ENCODE peak calls at places on chromosome 17, in six cellular contexts. D, G, T, P, J and O are unnamed samples.

GRCh38 chr17:524570-524969 is 172.0 kb upstream of the RPH3AL start:
- DNase-seq in J (no peak), D (no peak), P (no peak), T (no peak), G (no peak), O (no peak)

GRCh38 chr17:16918443-16918842 is 53.5 kb downstream of the TNFRSF13B start:
- DNase-seq in P (no peak), D (no peak), T (no peak), J (no peak), G (no peak), O (peak)

GRCh38 chr17:80885922-80886582 is 105.6 kb upstream of the CHMP6 start:
- DNase-seq in P (no peak), J (no peak), G (no peak), D (no peak), T (no peak), O (no peak)

GRCh38 chr17:66337866-66338472 is 35.6 kb downstream of the PRKCA start:
- DNase-seq in T (no peak), P (no peak), G (no peak), J (no peak), D (no peak), O (no peak)

GRCh38 chr17:8163978-8164814 is 1.4 kb upstream of the VAMP2 start:
- DNase-seq in D (no peak), T (no peak), P (no peak), J (peak), G (no peak), O (peak)

GRCh38 chr17:55067697-55068439 is 99.3 kb downstream of the STXBP4 start:
- DNase-seq in T (no peak), J (peak), D (no peak), P (no peak), G (no peak), O (no peak)

GRCh38 chr17:56913867-56914640 is at the start of gene TRIM25:
- DNase-seq in G (peak), T (peak), D (peak), P (peak), J (peak), O (peak)

GRCh38 chr17:52681486-52681885 is 523.0 kb upstream of the CA10 start:
- DNase-seq in P (no peak), T (no peak), J (no peak), D (no peak), G (no peak), O (no peak)

GRCh38 chr17:61214753-61215152 is 184.9 kb upstream of the TBX2 start:
- DNase-seq in G (no peak), D (no peak), J (no peak), P (no peak), T (no peak), O (no peak)

GRCh38 chr17:12928736-12929135 is 89.1 kb downstream of the ELAC2 start:
- DNase-seq in G (no peak), T (no peak), P (no peak), J (no peak), D (no peak), O (no peak)

GRCh38 chr17:4003131-4003500 is 38.9 kb upstream of the ATP2A3 start:
- DNase-seq in J (no peak), D (no peak), G (no peak), P (no peak), T (no peak), O (no peak)

GRCh38 chr17:79956853-79957252 is 78.8 kb downstream of the TBC1D16 start:
- DNase-seq in J (no peak), G (no peak), T (no peak), P (no peak), D (peak), O (no peak)

GRCh38 chr17:15744885-15745284 is 12.8 kb downstream of the TBC1D26 start:
- DNase-seq in P (no peak), D (peak), G (no peak), J (no peak), T (no peak), O (no peak)

GRCh38 chr17:3735515-3735914 is 11.8 kb downstream of the HASPIN start:
- DNase-seq in T (no peak), P (no peak), G (no peak), J (no peak), D (no peak), O (no peak)

GRCh38 chr17:50763716-50764450 is 3.4 kb downstream of the ANKRD40CL start:
- DNase-seq in T (no peak), P (no peak), J (no peak), D (no peak), G (no peak), O (peak)

GRCh38 chr17:47695664-47696376 is 1.9 kb downstream of the TBKBP1 start:
- DNase-seq in G (no peak), T (no peak), D (no peak), P (peak), J (no peak), O (no peak)

GRCh38 chr17:57902800-57903759 is 52.1 kb downstream of the CUEDC1 start:
- DNase-seq in T (peak), J (no peak), P (no peak), G (peak), D (no peak), O (peak)

DNA sequence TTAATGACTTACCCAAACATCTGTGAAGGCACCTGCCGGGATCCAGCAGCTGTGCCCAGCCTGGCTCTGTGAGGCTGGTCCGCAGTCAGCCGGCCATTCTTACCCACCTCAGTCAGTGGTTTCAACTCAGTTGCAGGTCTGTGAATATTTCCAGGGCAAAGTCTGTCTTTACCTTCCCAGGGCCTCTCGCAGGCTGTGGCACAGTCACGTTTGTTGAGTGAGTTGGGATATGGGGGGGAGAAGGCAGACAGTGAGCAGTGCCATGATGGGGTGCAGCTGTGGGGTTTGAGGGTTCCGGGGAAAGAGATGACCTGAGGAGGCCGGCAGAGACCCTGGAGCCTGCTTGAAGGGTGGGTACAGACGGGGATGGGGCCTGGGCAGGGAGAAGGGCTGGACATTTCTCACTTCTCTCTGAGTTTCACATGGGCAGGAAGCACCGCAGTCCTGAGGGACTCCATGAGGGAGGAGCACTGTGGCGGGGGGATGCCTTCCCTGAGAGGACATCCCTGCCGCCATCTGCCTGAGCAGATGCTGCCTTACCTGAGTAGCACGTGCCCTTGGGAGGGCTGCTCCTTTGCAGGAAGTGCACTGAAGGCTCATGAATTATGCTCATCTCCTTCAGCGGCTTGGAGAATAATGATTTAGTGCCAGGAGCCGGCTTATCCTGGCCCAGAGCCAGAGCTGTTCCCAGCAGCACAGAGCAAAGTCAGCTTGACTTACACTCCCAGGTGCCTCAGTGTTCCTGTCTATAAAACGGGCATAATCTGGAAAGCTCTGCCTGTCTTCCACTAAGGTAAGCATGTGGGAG is 48.1 kb downstream of the KSR1 start:
- DNase-seq in T (no peak), P (no peak), G (no peak), D (no peak), J (no peak), O (no peak)
- TF ChIP-seq JUND in T (no peak), P (no peak), G (no peak), D (no peak), J (no peak), O (no peak)

GRCh38 chr17:32342603-32343325 is 791 bp upstream of the C17orf75 start:
- DNase-seq in T (no peak), J (no peak), P (peak), D (no peak), G (no peak), O (no peak)
- TF ChIP-seq JUND in T (no peak), J (no peak), P (no peak), D (no peak), G (no peak), O (no peak)

DNA sequence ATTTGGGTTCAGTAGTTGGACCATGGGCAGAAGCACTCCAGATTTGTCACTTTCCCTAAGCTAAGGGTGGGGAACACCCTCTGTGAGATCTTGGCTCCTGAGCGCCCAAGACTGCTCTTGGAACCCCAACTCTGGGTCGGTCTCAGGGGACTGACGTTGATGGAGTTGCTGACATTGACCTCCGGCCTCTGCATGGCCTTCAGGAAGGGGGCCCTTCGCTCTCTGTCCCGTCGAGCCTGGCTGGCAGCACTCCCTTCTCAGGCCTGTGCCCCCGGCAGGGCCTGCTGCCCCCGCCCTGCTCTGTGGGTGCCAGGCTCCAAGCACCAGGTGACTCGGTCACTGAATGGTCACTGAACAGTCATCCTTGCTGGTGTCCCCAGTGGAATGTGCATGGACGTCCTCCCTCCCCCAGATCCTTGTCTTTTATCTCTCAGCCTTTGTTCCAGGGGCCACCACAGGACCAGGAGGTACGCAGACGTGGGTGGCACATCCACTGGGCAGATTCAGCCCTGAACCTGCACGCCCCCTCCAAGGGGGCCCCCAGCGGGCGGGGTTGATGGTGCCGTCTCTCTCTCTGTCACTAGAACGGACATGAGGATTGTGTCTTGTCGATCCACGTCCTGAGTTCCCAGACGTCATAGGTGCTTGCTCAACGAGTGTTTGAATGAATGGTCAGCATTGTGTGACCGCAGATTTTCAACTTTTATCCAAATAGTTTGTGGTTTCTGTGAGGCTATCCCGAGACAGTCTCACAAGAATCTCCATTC is 314.5 kb downstream of the SEC14L1 start:
- DNase-seq in D (no peak), J (no peak), P (no peak), G (no peak), T (no peak), O (no peak)
- TF ChIP-seq JUND in D (no peak), J (no peak), P (no peak), G (no peak), T (no peak), O (no peak)

DNA sequence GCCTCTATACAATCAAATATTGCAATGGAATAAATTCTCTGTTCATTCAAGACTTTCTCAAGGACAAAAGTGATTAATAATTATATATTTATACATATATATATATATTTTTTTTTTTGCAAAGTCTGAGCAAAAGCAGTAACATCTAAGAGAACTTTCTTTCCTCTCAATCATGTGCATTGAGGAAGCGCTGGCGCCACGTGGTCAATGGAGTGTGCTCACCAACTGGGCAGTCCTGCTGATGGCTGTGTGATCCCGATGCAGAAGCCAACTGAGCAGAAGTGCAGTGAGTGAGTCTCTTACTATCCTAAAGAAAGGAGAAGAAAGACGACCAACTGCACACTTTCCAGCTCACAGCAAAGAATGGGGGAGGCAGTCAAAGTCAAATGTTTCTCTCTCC is 37.2 kb upstream of the ULK2 start:
- DNase-seq in D (no peak), G (no peak), P (no peak), T (no peak), J (no peak), O (no peak)
- TF ChIP-seq JUND in D (no peak), G (no peak), P (no peak), T (no peak), J (no peak), O (no peak)

GRCh38 chr17:21075739-21076085 is 32.9 kb upstream of the USP22 start:
- DNase-seq in T (no peak), D (no peak), P (no peak), J (no peak), G (no peak), O (no peak)
- TF ChIP-seq JUND in T (no peak), D (no peak), P (no peak), J (no peak), G (no peak), O (no peak)

DNA sequence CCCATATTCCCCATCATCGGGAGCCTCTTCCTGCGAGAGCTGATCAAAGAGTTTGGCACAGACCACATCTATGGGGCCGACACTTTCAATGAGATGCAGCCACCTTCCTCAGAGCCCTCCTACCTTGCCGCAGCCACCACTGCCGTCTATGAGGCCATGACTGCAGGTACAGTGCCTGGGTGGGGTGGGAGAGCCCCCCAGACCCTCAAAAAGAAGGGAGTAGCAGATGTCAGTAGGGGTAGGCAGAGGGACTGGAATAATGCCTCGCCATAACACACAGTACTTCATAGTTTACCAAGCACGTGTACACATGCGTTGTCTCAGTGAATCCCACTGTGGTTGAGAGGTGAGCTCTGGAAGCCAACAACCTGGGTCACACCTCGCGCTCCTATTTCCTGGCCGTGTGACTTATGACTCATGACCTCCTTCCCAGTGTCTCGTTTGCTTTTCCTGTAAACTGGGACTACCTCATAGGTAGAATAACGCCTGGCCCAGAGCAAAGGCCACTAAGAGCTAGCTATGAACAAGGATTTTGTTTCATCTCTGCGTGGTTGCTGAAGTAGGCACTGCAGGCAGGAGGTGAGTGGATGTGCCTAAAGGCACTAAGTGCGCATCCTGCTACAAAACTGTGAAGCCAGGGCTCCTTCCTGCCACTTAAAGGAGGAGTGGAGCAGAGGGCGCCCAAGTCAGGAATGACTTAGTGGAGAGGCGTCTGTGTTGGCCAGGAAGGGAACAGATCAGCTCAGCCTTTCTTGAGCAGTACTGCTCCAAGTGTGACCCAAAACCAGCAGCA is 5.2 kb downstream of the NAGLU start:
- DNase-seq in T (no peak), J (peak), G (no peak), P (no peak), D (no peak), O (no peak)
- TF ChIP-seq JUND in T (no peak), J (no peak), G (no peak), P (no peak), D (no peak), O (no peak)

GRCh38 chr17:71472809-71473789 is 647.7 kb upstream of the SOX9 start:
- DNase-seq in P (no peak), G (peak), J (peak), D (peak), T (no peak), O (peak)
- TF ChIP-seq JUND in P (no peak), G (no peak), J (no peak), D (no peak), T (no peak), O (no peak)

GRCh38 chr17:75965468-75965867 is 13.5 kb downstream of the ACOX1 start:
- DNase-seq in J (no peak), P (no peak), D (no peak), T (no peak), G (no peak), O (no peak)
- TF ChIP-seq JUND in J (no peak), P (no peak), D (no peak), T (no peak), G (no peak), O (peak)

DNA sequence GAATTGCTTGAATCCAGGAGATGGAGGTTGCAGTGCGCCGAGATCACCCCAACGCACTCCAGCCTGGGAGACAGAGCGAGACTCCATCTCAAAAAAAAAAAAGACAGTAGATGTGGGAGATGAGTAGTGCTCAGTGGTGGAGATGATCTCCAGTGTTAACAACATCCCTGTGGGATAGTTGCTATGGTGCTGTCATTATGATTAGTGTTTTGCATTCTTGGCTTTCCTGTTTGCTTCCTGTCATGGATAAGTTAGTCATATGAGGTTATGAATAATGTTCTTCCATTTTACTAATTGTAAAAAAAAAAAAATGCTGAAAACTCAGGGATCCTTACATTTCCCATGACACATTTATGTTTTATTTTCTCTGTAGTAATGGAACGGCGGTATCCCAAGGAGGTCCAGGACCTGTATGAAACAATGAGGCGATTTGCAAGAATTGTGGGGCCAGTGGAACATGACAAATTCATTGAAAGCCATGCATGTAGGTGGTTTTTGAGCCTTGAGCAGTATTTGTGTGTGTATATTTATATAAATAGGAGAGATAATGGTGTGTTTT is 24.6 kb upstream of the DUSP14 start:
- DNase-seq in D (no peak), T (no peak), J (no peak), G (no peak), P (no peak), O (no peak)
- TF ChIP-seq JUND in D (peak), T (no peak), J (no peak), G (no peak), P (no peak), O (no peak)